ENCODE peak calls at places on chromosomes 16 and 17, in nine cellular contexts. H is T-cell; F is GDM1; U is M059J; T is B cell; Z is activated gamma-delta T cell treated with anti-CD3 and anti-CD28 coated beads, Interleukin-2, amount 50 U/mL, for 16 hours; Y is psoas muscle; N is pancreas; P is NCI-H226. O is an unnamed sample.

GRCh38 chr16:63289834-63290460 is 1253.7 kb upstream of the CDH8 start:
- DNase-seq in H (no peak), F (no peak), U (peak; percentile 4), T (no peak), Z (no peak), Y (no peak), N (peak; percentile 23), P (peak; percentile 20), O (no peak)

GRCh38 chr16:50251375-50252081 is 14.8 kb upstream of the ADCY7 start:
- DNase-seq in H (no peak), F (no peak), U (peak; percentile 96), T (no peak), Z (no peak), Y (no peak), N (no peak), P (peak; percentile 60), O (peak; percentile 80)

GRCh38 chr17:70521821-70522256 is 352.5 kb downstream of the KCNJ2 start:
- DNase-seq in H (no peak), F (no peak), U (peak; percentile 6), T (no peak), Z (no peak), Y (no peak), N (peak; percentile 43), P (no peak), O (peak; percentile 61)

GRCh38 chr17:29722411-29723198 is 99.9 kb upstream of the CORO6 start:
- DNase-seq in H (peak; percentile 60), F (peak; percentile 75), U (no peak), T (peak; percentile 87), Z (no peak), Y (no peak), N (peak; percentile 65), P (no peak), O (peak; percentile 64)

GRCh38 chr17:15946611-15947120 is 1.7 kb downstream of the ADORA2B start:
- DNase-seq in H (no peak), F (no peak), U (peak; percentile 50), T (no peak), Z (no peak), Y (no peak), N (no peak), P (no peak), O (no peak)

GRCh38 chr17:77737442-77738265 is 220.8 kb upstream of the TNRC6C start:
- DNase-seq in H (no peak), F (no peak), U (no peak), T (no peak), Z (no peak), Y (no peak), N (no peak), P (no peak), O (peak; percentile 37)

GRCh38 chr16:87654826-87655225 is 52.5 kb downstream of the JPH3 start:
- DNase-seq in H (no peak), F (no peak), U (no peak), T (no peak), Z (no peak), Y (no peak), N (no peak), P (no peak), O (no peak)

GRCh38 chr16:20263138-20263855 is 64.0 kb downstream of the GP2 start:
- DNase-seq in H (no peak), F (no peak), U (no peak), T (no peak), Z (no peak), Y (no peak), N (no peak), P (no peak), O (no peak)

GRCh38 chr16:67068212-67068753 is 39.3 kb downstream of the CBFB start:
- DNase-seq in H (no peak), F (no peak), U (peak; percentile 40), T (no peak), Z (no peak), Y (no peak), N (no peak), P (no peak), O (no peak)

GRCh38 chr17:48241131-48241591 is 133.6 kb downstream of the SNX11 start:
- DNase-seq in H (no peak), F (no peak), U (peak; percentile 91), T (no peak), Z (no peak), Y (peak; percentile 56), N (peak; percentile 16), P (peak; percentile 87), O (no peak)

GRCh38 chr17:32111141-32111771 is 31.0 kb upstream of the RHOT1 start:
- DNase-seq in H (peak; percentile 43), F (no peak), U (peak; percentile 69), T (no peak), Z (no peak), Y (peak; percentile 72), N (no peak), P (peak; percentile 52), O (no peak)

GRCh38 chr16:89742948-89743347 is 21.6 kb downstream of the ZNF276 start:
- DNase-seq in H (no peak), F (no peak), U (no peak), T (no peak), Z (no peak), Y (no peak), N (no peak), P (no peak), O (no peak)

GRCh38 chr17:4304417-4305027 is 40.7 kb upstream of the ANKFY1 start:
- DNase-seq in H (peak; percentile 45), F (no peak), U (peak; percentile 38), T (peak; percentile 59), Z (peak; percentile 35), Y (no peak), N (peak; percentile 25), P (no peak), O (no peak)

GRCh38 chr17:58081641-58082340 is 1.4 kb upstream of the DYNLL2 start:
- DNase-seq in H (no peak), F (no peak), U (no peak), T (no peak), Z (no peak), Y (no peak), N (no peak), P (no peak), O (no peak)

GRCh38 chr16:22380529-22380928 is 6.1 kb upstream of the CDR2 start:
- DNase-seq in H (no peak), F (no peak), U (no peak), T (no peak), Z (no peak), Y (no peak), N (no peak), P (no peak), O (no peak)

GRCh38 chr16:86783626-86784266 is 205.4 kb downstream of the FOXL1 start:
- DNase-seq in H (no peak), F (no peak), U (peak; percentile 97), T (no peak), Z (no peak), Y (no peak), N (no peak), P (no peak), O (no peak)

GRCh38 chr17:18229254-18229653 is 3.8 kb downstream of the LLGL1 start:
- DNase-seq in H (no peak), F (no peak), U (no peak), T (no peak), Z (no peak), Y (no peak), N (no peak), P (no peak), O (no peak)

GRCh38 chr17:38667099-38667786 is 7.5 kb downstream of the EPOP start:
- DNase-seq in H (peak; percentile 27), F (peak; percentile 56), U (peak; percentile 61), T (peak; percentile 69), Z (peak; percentile 23), Y (peak; percentile 70), N (peak; percentile 59), P (peak; percentile 42), O (peak; percentile 66)

GRCh38 chr17:73815474-73815873 is 171.2 kb upstream of the SDK2 start:
- DNase-seq in H (no peak), F (no peak), U (no peak), T (no peak), Z (no peak), Y (no peak), N (no peak), P (no peak), O (no peak)

GRCh38 chr17:83192161-83192788 is 112.9 kb downstream of the METRNL start:
- DNase-seq in H (no peak), F (no peak), U (peak; percentile 46), T (no peak), Z (no peak), Y (peak; percentile 72), N (peak; percentile 12), P (no peak), O (peak; percentile 34)

GRCh38 chr16:65061263-65061662 is 60.6 kb downstream of the CDH11 start:
- DNase-seq in H (no peak), F (no peak), U (no peak), T (no peak), Z (no peak), Y (no peak), N (no peak), P (no peak), O (no peak)

GRCh38 chr17:57097832-57098421 is 12.9 kb downstream of the AKAP1 start:
- DNase-seq in H (no peak), F (no peak), U (peak; percentile 93), T (no peak), Z (no peak), Y (peak; percentile 62), N (no peak), P (no peak), O (no peak)

GRCh38 chr17:50027639-50028206 is 28.2 kb upstream of the ITGA3 start:
- DNase-seq in H (no peak), F (no peak), U (peak; percentile 99), T (no peak), Z (no peak), Y (peak; percentile 77), N (peak; percentile 36), P (peak; percentile 99), O (peak; percentile 87)

GRCh38 chr17:57595942-57596695 is 149.0 kb downstream of the CCDC182 start:
- DNase-seq in H (no peak), F (no peak), U (no peak), T (no peak), Z (no peak), Y (peak; percentile 45), N (no peak), P (no peak), O (no peak)

GRCh38 chr16:83044589-83044988 is 417.8 kb downstream of the CDH13 start:
- DNase-seq in H (no peak), F (no peak), U (no peak), T (no peak), Z (no peak), Y (no peak), N (no peak), P (no peak), O (no peak)

GRCh38 chr17:76783146-76783545 is 45.2 kb downstream of the MFSD11 start:
- DNase-seq in H (no peak), F (no peak), U (no peak), T (no peak), Z (no peak), Y (no peak), N (no peak), P (no peak), O (no peak)

GRCh38 chr16:83363521-83363920 is 444.3 kb upstream of the HSBP1 start:
- DNase-seq in H (no peak), F (no peak), U (peak; percentile 22), T (no peak), Z (no peak), Y (no peak), N (no peak), P (no peak), O (no peak)

GRCh38 chr16:46736695-46737094 is 11.4 kb downstream of the MYLK3 start:
- DNase-seq in H (no peak), F (no peak), U (no peak), T (no peak), Z (no peak), Y (no peak), N (no peak), P (peak; percentile 34), O (no peak)

GRCh38 chr17:5381542-5381941 is 37.9 kb downstream of the NUP88 start:
- DNase-seq in H (no peak), F (no peak), U (peak; percentile 24), T (no peak), Z (no peak), Y (no peak), N (no peak), P (peak; percentile 17), O (no peak)

O was measured in left lung.